ENCODE peak calls at places on chromosomes 12 and 14, in four cellular contexts. One of them, this sample, is unnamed.

GRCh38 chr12:56267443-56268071 is 815 bp downstream of the COQ10A start:
- DNase-seq in activated effector memory CD4-positive, alpha-beta T cell treated with anti-CD3 and anti-CD28 coated beads, Interleukin-2, amount 50 U/mL, for 16 hours: no peak
- DNase-seq in adipocyte: no peak
- DNase-seq in D341Med: no peak
- DNase-seq in this sample: no peak

GRCh38 chr12:24649209-24649608 is 299.7 kb downstream of the BCAT1 start:
- DNase-seq in activated effector memory CD4-positive, alpha-beta T cell treated with anti-CD3 and anti-CD28 coated beads, Interleukin-2, amount 50 U/mL, for 16 hours: no peak
- DNase-seq in adipocyte: no peak
- DNase-seq in D341Med: no peak
- DNase-seq in this sample: no peak

GRCh38 chr14:34029921-34030334 is 79.1 kb upstream of the EGLN3 start:
- DNase-seq in activated effector memory CD4-positive, alpha-beta T cell treated with anti-CD3 and anti-CD28 coated beads, Interleukin-2, amount 50 U/mL, for 16 hours: no peak
- DNase-seq in adipocyte: peak
- DNase-seq in D341Med: no peak
- DNase-seq in this sample: no peak

GRCh38 chr14:69708586-69709169 is 58.3 kb upstream of the SRSF5 start:
- DNase-seq in activated effector memory CD4-positive, alpha-beta T cell treated with anti-CD3 and anti-CD28 coated beads, Interleukin-2, amount 50 U/mL, for 16 hours: peak
- DNase-seq in adipocyte: no peak
- DNase-seq in D341Med: peak
- DNase-seq in this sample: no peak

GRCh38 chr12:18476866-18477265 is 215.5 kb downstream of the PIK3C2G start:
- DNase-seq in activated effector memory CD4-positive, alpha-beta T cell treated with anti-CD3 and anti-CD28 coated beads, Interleukin-2, amount 50 U/mL, for 16 hours: no peak
- DNase-seq in adipocyte: no peak
- DNase-seq in D341Med: peak
- DNase-seq in this sample: no peak

GRCh38 chr14:68210729-68211299 is 391.2 kb downstream of the RAD51B start:
- DNase-seq in activated effector memory CD4-positive, alpha-beta T cell treated with anti-CD3 and anti-CD28 coated beads, Interleukin-2, amount 50 U/mL, for 16 hours: peak
- DNase-seq in adipocyte: peak
- DNase-seq in D341Med: no peak
- DNase-seq in this sample: no peak

GRCh38 chr12:57905812-57906475 is 35.4 kb upstream of the ATP23 start:
- DNase-seq in activated effector memory CD4-positive, alpha-beta T cell treated with anti-CD3 and anti-CD28 coated beads, Interleukin-2, amount 50 U/mL, for 16 hours: no peak
- DNase-seq in adipocyte: no peak
- DNase-seq in D341Med: no peak
- DNase-seq in this sample: no peak

GRCh38 chr12:50110127-50110761 is 1.8 kb upstream of the COX14 start:
- DNase-seq in activated effector memory CD4-positive, alpha-beta T cell treated with anti-CD3 and anti-CD28 coated beads, Interleukin-2, amount 50 U/mL, for 16 hours: no peak
- DNase-seq in adipocyte: no peak
- DNase-seq in D341Med: peak
- DNase-seq in this sample: no peak

GRCh38 chr12:27025116-27025515 is 2.8 kb downstream of the MED21 start:
- DNase-seq in activated effector memory CD4-positive, alpha-beta T cell treated with anti-CD3 and anti-CD28 coated beads, Interleukin-2, amount 50 U/mL, for 16 hours: no peak
- DNase-seq in adipocyte: peak
- DNase-seq in D341Med: no peak
- DNase-seq in this sample: no peak

GRCh38 chr14:94320243-94320642 is 2.9 kb downstream of the SERPINA6 start:
- DNase-seq in activated effector memory CD4-positive, alpha-beta T cell treated with anti-CD3 and anti-CD28 coated beads, Interleukin-2, amount 50 U/mL, for 16 hours: no peak
- DNase-seq in adipocyte: no peak
- DNase-seq in D341Med: no peak
- DNase-seq in this sample: no peak

GRCh38 chr14:104939666-104940410 is 15.2 kb downstream of the PLD4 start:
- DNase-seq in activated effector memory CD4-positive, alpha-beta T cell treated with anti-CD3 and anti-CD28 coated beads, Interleukin-2, amount 50 U/mL, for 16 hours: peak
- DNase-seq in adipocyte: no peak
- DNase-seq in D341Med: no peak
- DNase-seq in this sample: no peak

GRCh38 chr12:117576053-117576452 is 214.6 kb upstream of the NOS1 start:
- DNase-seq in activated effector memory CD4-positive, alpha-beta T cell treated with anti-CD3 and anti-CD28 coated beads, Interleukin-2, amount 50 U/mL, for 16 hours: no peak
- DNase-seq in adipocyte: no peak
- DNase-seq in D341Med: no peak
- DNase-seq in this sample: no peak

GRCh38 chr14:75457024-75457390 is 29.2 kb downstream of the JDP2 start:
- DNase-seq in activated effector memory CD4-positive, alpha-beta T cell treated with anti-CD3 and anti-CD28 coated beads, Interleukin-2, amount 50 U/mL, for 16 hours: no peak
- DNase-seq in adipocyte: no peak
- DNase-seq in D341Med: no peak
- DNase-seq in this sample: no peak

GRCh38 chr14:23056257-23056955 is 914 bp downstream of the CDH24 start:
- DNase-seq in activated effector memory CD4-positive, alpha-beta T cell treated with anti-CD3 and anti-CD28 coated beads, Interleukin-2, amount 50 U/mL, for 16 hours: peak
- DNase-seq in adipocyte: peak
- DNase-seq in D341Med: peak
- DNase-seq in this sample: peak

GRCh38 chr12:56261503-56262230 is 3.5 kb upstream of the ANKRD52 start:
- DNase-seq in activated effector memory CD4-positive, alpha-beta T cell treated with anti-CD3 and anti-CD28 coated beads, Interleukin-2, amount 50 U/mL, for 16 hours: no peak
- DNase-seq in adipocyte: peak
- DNase-seq in D341Med: no peak
- DNase-seq in this sample: no peak

GRCh38 chr14:64826845-64827244 is 52.9 kb downstream of the SPTB start:
- DNase-seq in activated effector memory CD4-positive, alpha-beta T cell treated with anti-CD3 and anti-CD28 coated beads, Interleukin-2, amount 50 U/mL, for 16 hours: no peak
- DNase-seq in adipocyte: peak
- DNase-seq in D341Med: no peak
- DNase-seq in this sample: no peak

GRCh38 chr14:67622675-67623074 is 3.0 kb downstream of the ARG2 start:
- DNase-seq in activated effector memory CD4-positive, alpha-beta T cell treated with anti-CD3 and anti-CD28 coated beads, Interleukin-2, amount 50 U/mL, for 16 hours: no peak
- DNase-seq in adipocyte: peak
- DNase-seq in D341Med: no peak
- DNase-seq in this sample: no peak

GRCh38 chr14:33210304-33210703 is 271.6 kb downstream of the NPAS3 start:
- DNase-seq in activated effector memory CD4-positive, alpha-beta T cell treated with anti-CD3 and anti-CD28 coated beads, Interleukin-2, amount 50 U/mL, for 16 hours: no peak
- DNase-seq in adipocyte: peak
- DNase-seq in D341Med: no peak
- DNase-seq in this sample: no peak

GRCh38 chr12:65685514-65685913 is 138.8 kb upstream of the HMGA2 start:
- DNase-seq in activated effector memory CD4-positive, alpha-beta T cell treated with anti-CD3 and anti-CD28 coated beads, Interleukin-2, amount 50 U/mL, for 16 hours: no peak
- DNase-seq in adipocyte: peak
- DNase-seq in D341Med: peak
- DNase-seq in this sample: no peak

GRCh38 chr12:79424109-79424721 is 266.5 kb downstream of the PAWR start:
- DNase-seq in activated effector memory CD4-positive, alpha-beta T cell treated with anti-CD3 and anti-CD28 coated beads, Interleukin-2, amount 50 U/mL, for 16 hours: no peak
- DNase-seq in adipocyte: peak
- DNase-seq in D341Med: no peak
- DNase-seq in this sample: no peak

This sample was measured in mesenteric fat pad.